ENCODE peak calls at places on chromosome 11, in six cellular contexts. L, N, R, Z, E and C are unnamed samples.

GRCh38 chr11:63682045-63682915 is 980 bp downstream of the RTN3 start:
- DNase-seq in L (peak), N (peak), E (no peak), R (no peak), Z (peak), C (peak)

GRCh38 chr11:101126551-101127347 is 2.9 kb downstream of the PGR start:
- DNase-seq in L (peak), Z (no peak), R (no peak), N (peak), E (peak), C (no peak)

GRCh38 chr11:128796275-128796674 is 70.8 kb downstream of the KCNJ1 start:
- DNase-seq in Z (no peak), N (peak), R (no peak), L (no peak), E (peak), C (no peak)

GRCh38 chr11:47714554-47715081 is 551 bp downstream of the AGBL2 start:
- DNase-seq in L (peak), E (peak), R (peak), Z (no peak), N (peak), C (peak)

GRCh38 chr11:99316761-99317475 is 296.2 kb downstream of the CNTN5 start:
- DNase-seq in Z (peak), R (no peak), L (no peak), N (peak), E (peak), C (peak)

GRCh38 chr11:9219572-9219971 is 45.6 kb downstream of the DENND5A start:
- DNase-seq in L (peak), E (peak), R (peak), Z (no peak), N (peak), C (no peak)

GRCh38 chr11:128714121-128714520 is 20.2 kb downstream of the FLI1 start:
- DNase-seq in L (no peak), Z (no peak), N (no peak), E (no peak), R (no peak), C (no peak)

GRCh38 chr11:96279421-96280290 is 63.3 kb downstream of the MAML2 start:
- DNase-seq in R (no peak), E (peak), Z (no peak), N (peak), L (no peak), C (no peak)

GRCh38 chr11:77436501-77436900 is 37.4 kb downstream of the PAK1 start:
- DNase-seq in L (no peak), E (no peak), R (no peak), Z (no peak), N (no peak), C (no peak)

GRCh38 chr11:40513281-40513680 is 946.2 kb downstream of the LRRC4C start:
- DNase-seq in E (no peak), R (no peak), L (no peak), Z (no peak), N (no peak), C (no peak)